ENCODE peak calls at places on chromosomes 5 and 9, in nine cellular contexts. F is sigmoid colon, G is prostate gland, Y is A549, L is AG09309, X is suprapubic skin, S is GM23338, C is GM12864, Q is fibroblast of lung. V is an unnamed sample.

GRCh38 chr5:147452137-147452838 is 57.6 kb downstream of the DPYSL3 start:
- DNase-seq in L (no peak), G (no peak), C (no peak), X (no peak), Y (no peak), F (peak; percentile 75), Q (peak; percentile 43), S (peak; percentile 83), V (no peak)

GRCh38 chr9:91378695-91379127 is 17.0 kb upstream of the AUH start:
- DNase-seq in G (no peak), F (no peak), S (no peak), C (no peak), X (no peak), Y (no peak), Q (peak; percentile 85), L (peak; percentile 67), V (no peak)

GRCh38 chr9:75071530-75072122 is 16.3 kb downstream of the NMRK1 start:
- DNase-seq in X (no peak), Y (no peak), F (no peak), L (no peak), Q (peak; percentile 25), G (no peak), C (no peak), S (no peak), V (peak; percentile 26)

GRCh38 chr9:77020438-77021264 is 1.2 kb downstream of the FOXB2 start:
- DNase-seq in L (no peak), Q (no peak), Y (no peak), S (peak; percentile 50), G (no peak), C (no peak), F (no peak), X (no peak), V (no peak)

GRCh38 chr5:17154211-17154996 is 63.0 kb upstream of the BASP1 start:
- DNase-seq in F (no peak), Q (peak; percentile 92), L (peak; percentile 62), C (no peak), X (no peak), G (no peak), Y (peak; percentile 41), S (no peak), V (no peak)

GRCh38 chr9:90053027-90053426 is 448.2 kb downstream of the GADD45G start:
- DNase-seq in Y (no peak), G (no peak), F (no peak), X (no peak), L (no peak), S (peak; percentile 74), C (no peak), Q (no peak), V (peak; percentile 21)

GRCh38 chr5:68242743-68243142 is 27.2 kb downstream of the PIK3R1 start:
- DNase-seq in F (no peak), S (no peak), L (no peak), G (no peak), Y (no peak), X (no peak), C (no peak), Q (peak; percentile 80), V (no peak)

GRCh38 chr5:105639068-105639467 is 2031.7 kb downstream of the EFNA5 start:
- DNase-seq in G (no peak), S (peak; percentile 59), C (no peak), Q (no peak), F (no peak), L (no peak), X (no peak), Y (no peak), V (no peak)

GRCh38 chr5:124661317-124662141 is 84.9 kb downstream of the ZNF608 start:
- DNase-seq in Q (peak; percentile 98), X (no peak), G (no peak), F (no peak), C (no peak), S (peak; percentile 94), Y (peak; percentile 69), L (no peak), V (no peak)

GRCh38 chr9:126667190-126668055 is 53.7 kb downstream of the LMX1B start:
- DNase-seq in C (no peak), G (no peak), X (no peak), L (no peak), S (no peak), Y (no peak), F (no peak), Q (no peak), V (no peak)

GRCh38 chr9:116285320-116285719 is 131.7 kb downstream of the PAPPA start:
- DNase-seq in S (peak; percentile 60), F (no peak), G (no peak), L (no peak), C (no peak), Y (no peak), Q (no peak), X (no peak), V (no peak)

GRCh38 chr5:96629774-96630173 is 32.4 kb upstream of the CAST start:
- DNase-seq in Q (peak; percentile 99), G (peak; percentile 82), X (no peak), F (no peak), S (no peak), L (peak; percentile 90), Y (peak; percentile 44), C (no peak), V (no peak)

GRCh38 chr9:135224921-135225541 is 137.6 kb downstream of the OLFM1 start:
- DNase-seq in F (peak; percentile 44), C (no peak), Y (no peak), S (no peak), Q (no peak), L (no peak), G (no peak), X (peak; percentile 65), V (no peak)

GRCh38 chr9:89879276-89879675 is 274.5 kb downstream of the GADD45G start:
- DNase-seq in Y (no peak), X (peak; percentile 71), G (no peak), F (peak; percentile 56), C (no peak), S (no peak), Q (no peak), L (no peak), V (peak; percentile 10)

GRCh38 chr5:36346891-36347290 is 45.2 kb upstream of the RANBP3L start:
- DNase-seq in S (no peak), C (no peak), X (no peak), L (no peak), Q (no peak), Y (no peak), F (no peak), G (no peak), V (no peak)

GRCh38 chr5:32540446-32540845 is 44.9 kb upstream of the SUB1 start:
- DNase-seq in Q (no peak), L (no peak), S (no peak), G (no peak), C (no peak), X (no peak), F (no peak), Y (no peak), V (peak; percentile 44)

GRCh38 chr9:12935714-12936113 is 160.9 kb downstream of the LURAP1L start:
- DNase-seq in Y (no peak), Q (peak; percentile 69), X (no peak), L (peak; percentile 28), G (no peak), C (no peak), S (no peak), F (no peak), V (no peak)

GRCh38 chr5:38323645-38324295 is 65.4 kb downstream of the EGFLAM start:
- DNase-seq in X (no peak), S (no peak), Q (peak; percentile 70), Y (no peak), C (no peak), F (no peak), G (no peak), L (peak; percentile 68), V (no peak)

GRCh38 chr5:125888358-125888757 is 534.9 kb upstream of the GRAMD2B start:
- DNase-seq in G (no peak), F (no peak), S (no peak), X (no peak), Y (no peak), L (no peak), Q (no peak), C (no peak), V (no peak)

GRCh38 chr9:29211003-29211584 is 1637.8 kb upstream of the C9orf72 start:
- DNase-seq in X (no peak), Q (no peak), S (no peak), L (no peak), C (no peak), Y (no peak), G (no peak), F (no peak), V (no peak)
- H3K4me3 ChIP-seq in X (no peak overlapping the region), Q (no peak overlapping the region), S (peak overlapping the region; percentile 86), L (no peak overlapping the region), C (no peak overlapping the region), Y (no peak overlapping the region), G (no peak overlapping the region), F (no peak overlapping the region), V (no peak overlapping the region)

GRCh38 chr5:1004598-1005361 is 3.8 kb upstream of the NKD2 start:
- DNase-seq in Y (peak; percentile 61), X (peak; percentile 88), L (no peak), F (peak; percentile 92), G (peak; percentile 56), C (no peak), S (peak; percentile 72), Q (peak; percentile 17), V (no peak)
- TF ChIP-seq CTCF in Y (peak; percentile 79), X (no peak), L (no peak), F (no peak), G (no peak), C (peak; percentile 31), S (no peak), Q (no peak), V (peak; percentile 4)

DNA sequence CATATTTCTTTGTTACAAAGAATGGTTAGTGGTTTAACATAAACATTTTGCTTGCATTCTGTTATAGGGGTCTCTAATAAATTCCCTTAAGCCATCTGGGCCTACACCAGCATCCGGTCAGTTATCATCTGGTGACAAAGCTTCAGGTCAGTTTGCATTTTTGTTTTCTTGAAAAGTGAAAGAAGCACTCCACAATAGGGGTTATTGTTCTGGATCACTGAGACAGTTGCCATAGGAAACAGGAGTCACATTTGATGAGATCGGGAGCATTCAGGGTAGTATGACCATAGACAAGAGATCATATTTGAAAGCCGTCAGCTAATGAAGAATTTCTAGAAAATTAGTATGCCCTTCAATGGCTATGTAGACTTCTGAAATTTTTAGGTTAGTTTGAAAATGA is 63.6 kb downstream of the NUP214 start:
- DNase-seq in Q (no peak), X (no peak), S (no peak), L (no peak), G (no peak), F (no peak), C (no peak), Y (no peak), V (no peak)
- H3K4me3 ChIP-seq in Q (no peak overlapping the region), X (no peak overlapping the region), S (no peak overlapping the region), L (no peak overlapping the region), G (no peak overlapping the region), F (no peak overlapping the region), C (no peak overlapping the region), Y (no peak overlapping the region), V (no peak overlapping the region)

DNA sequence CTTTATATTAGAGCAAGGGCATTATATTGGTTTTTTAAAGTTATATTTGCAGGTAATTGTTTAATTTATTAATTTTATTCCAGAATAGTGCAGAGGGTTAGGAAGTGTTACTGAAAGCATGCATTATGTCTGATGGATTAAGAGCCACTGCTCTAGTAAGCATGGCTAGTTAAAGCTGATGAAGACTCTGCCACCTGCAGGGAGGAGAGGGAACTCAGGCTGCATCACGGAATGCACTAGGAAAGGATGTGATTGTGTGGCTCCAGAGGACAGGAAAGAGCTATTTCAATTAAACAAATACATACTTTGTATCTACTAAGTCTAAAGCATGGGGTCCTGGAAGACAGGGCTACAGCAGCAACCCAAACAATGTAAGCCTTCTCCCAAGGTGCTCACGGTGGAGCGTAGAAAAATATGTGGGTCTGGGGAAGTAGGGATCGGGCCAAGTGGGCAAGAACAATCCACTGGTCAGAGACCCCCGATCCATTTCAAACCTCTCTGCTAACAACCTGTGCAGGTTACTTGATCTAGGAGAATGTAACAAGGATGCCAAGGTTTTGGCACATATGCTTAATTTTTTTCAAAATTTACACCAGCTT is 15.3 kb upstream of the GRXCR2 start:
- DNase-seq in S (peak; percentile 85), L (no peak), Y (peak; percentile 40), F (no peak), X (no peak), C (no peak), G (no peak), Q (peak; percentile 53), V (peak; percentile 12)
- TF ChIP-seq CTCF in S (peak; percentile 76), L (peak; percentile 87), Y (peak; percentile 54), F (no peak), X (peak; percentile 21), C (peak; percentile 63), G (no peak), Q (peak; percentile 92), V (peak; percentile 38)

V was measured in GM12865.